ENCODE peak calls at places on chromosomes 16 and 17, in nine cellular contexts. One of them, this sample, is unnamed.

GRCh38 chr17:45256114-45256966 is 5.6 kb downstream of the SPATA32 start:
- DNase-seq in H1: no peak
- DNase-seq in ovary: no peak
- DNase-seq in tibial nerve: no peak
- DNase-seq in upper lobe of left lung: no peak
- DNase-seq in sigmoid colon: no peak
- DNase-seq in stomach: no peak
- DNase-seq in A549: no peak
- DNase-seq in K562: peak
- DNase-seq in this sample: no peak

GRCh38 chr17:29124931-29125270 is 55.3 kb downstream of the MYO18A start:
- DNase-seq in sigmoid colon: no peak
- DNase-seq in stomach: peak
- DNase-seq in ovary: no peak
- DNase-seq in tibial nerve: no peak
- DNase-seq in K562: peak
- DNase-seq in upper lobe of left lung: peak
- DNase-seq in A549: no peak
- DNase-seq in H1: no peak
- DNase-seq in this sample: peak

GRCh38 chr16:89972244-89973234 is 24.0 kb downstream of the DEF8 start:
- DNase-seq in H1: peak
- DNase-seq in A549: peak
- DNase-seq in stomach: peak
- DNase-seq in upper lobe of left lung: peak
- DNase-seq in tibial nerve: peak
- DNase-seq in sigmoid colon: peak
- DNase-seq in ovary: peak
- DNase-seq in K562: peak
- DNase-seq in this sample: peak

GRCh38 chr16:20674684-20675487 is 22.6 kb downstream of the ACSM1 start:
- DNase-seq in tibial nerve: no peak
- DNase-seq in ovary: peak
- DNase-seq in stomach: no peak
- DNase-seq in K562: peak
- DNase-seq in sigmoid colon: no peak
- DNase-seq in H1: peak
- DNase-seq in upper lobe of left lung: peak
- DNase-seq in A549: no peak
- DNase-seq in this sample: no peak

GRCh38 chr17:17036520-17036998 is 5.7 kb upstream of the MPRIP start:
- DNase-seq in A549: no peak
- DNase-seq in K562: no peak
- DNase-seq in tibial nerve: no peak
- DNase-seq in sigmoid colon: no peak
- DNase-seq in H1: no peak
- DNase-seq in stomach: no peak
- DNase-seq in upper lobe of left lung: no peak
- DNase-seq in ovary: no peak
- DNase-seq in this sample: no peak

GRCh38 chr16:12320298-12320706 is 343.8 kb downstream of the SNX29 start:
- DNase-seq in A549: no peak
- DNase-seq in stomach: no peak
- DNase-seq in H1: no peak
- DNase-seq in K562: no peak
- DNase-seq in tibial nerve: no peak
- DNase-seq in sigmoid colon: no peak
- DNase-seq in upper lobe of left lung: no peak
- DNase-seq in ovary: no peak
- DNase-seq in this sample: no peak

GRCh38 chr17:49915670-49916069 is 53.3 kb upstream of the DLX4 start:
- DNase-seq in ovary: no peak
- DNase-seq in stomach: no peak
- DNase-seq in A549: no peak
- DNase-seq in H1: peak
- DNase-seq in K562: no peak
- DNase-seq in tibial nerve: no peak
- DNase-seq in sigmoid colon: no peak
- DNase-seq in upper lobe of left lung: no peak
- DNase-seq in this sample: no peak

GRCh38 chr17:8120520-8121443 is 2.5 kb upstream of the ALOXE3 start:
- DNase-seq in tibial nerve: peak
- DNase-seq in A549: peak
- DNase-seq in H1: peak
- DNase-seq in sigmoid colon: peak
- DNase-seq in ovary: peak
- DNase-seq in upper lobe of left lung: peak
- DNase-seq in K562: peak
- DNase-seq in stomach: peak
- DNase-seq in this sample: peak

GRCh38 chr17:51050291-51051033 is 70.2 kb downstream of the SPAG9 start:
- DNase-seq in ovary: no peak
- DNase-seq in stomach: no peak
- DNase-seq in sigmoid colon: no peak
- DNase-seq in H1: no peak
- DNase-seq in tibial nerve: no peak
- DNase-seq in A549: no peak
- DNase-seq in upper lobe of left lung: no peak
- DNase-seq in K562: no peak
- DNase-seq in this sample: no peak

GRCh38 chr17:45895304-45895968 is 1.1 kb downstream of the MAPT start:
- DNase-seq in stomach: no peak
- DNase-seq in H1: peak
- DNase-seq in K562: no peak
- DNase-seq in A549: peak
- DNase-seq in sigmoid colon: no peak
- DNase-seq in upper lobe of left lung: peak
- DNase-seq in ovary: peak
- DNase-seq in tibial nerve: no peak
- DNase-seq in this sample: no peak

GRCh38 chr17:43456661-43457361 is 27.0 kb upstream of the DHX8 start:
- DNase-seq in tibial nerve: peak
- DNase-seq in H1: no peak
- DNase-seq in sigmoid colon: peak
- DNase-seq in K562: no peak
- DNase-seq in upper lobe of left lung: no peak
- DNase-seq in stomach: no peak
- DNase-seq in A549: no peak
- DNase-seq in ovary: no peak
- DNase-seq in this sample: peak

GRCh38 chr17:17493249-17493985 is 2.8 kb downstream of the RASD1 start:
- DNase-seq in sigmoid colon: peak
- DNase-seq in tibial nerve: no peak
- DNase-seq in H1: peak
- DNase-seq in A549: no peak
- DNase-seq in stomach: peak
- DNase-seq in K562: no peak
- DNase-seq in upper lobe of left lung: no peak
- DNase-seq in ovary: no peak
- DNase-seq in this sample: peak

GRCh38 chr17:58006563-58006923 is 503 bp downstream of the SRSF1 start:
- DNase-seq in ovary: peak
- DNase-seq in K562: peak
- DNase-seq in sigmoid colon: peak
- DNase-seq in A549: peak
- DNase-seq in upper lobe of left lung: no peak
- DNase-seq in tibial nerve: peak
- DNase-seq in H1: peak
- DNase-seq in stomach: peak
- DNase-seq in this sample: peak

GRCh38 chr16:1899641-1900451 is 18.4 kb downstream of the HS3ST6 start:
- DNase-seq in tibial nerve: no peak
- DNase-seq in upper lobe of left lung: no peak
- DNase-seq in H1: no peak
- DNase-seq in stomach: peak
- DNase-seq in A549: no peak
- DNase-seq in K562: no peak
- DNase-seq in ovary: no peak
- DNase-seq in sigmoid colon: no peak
- DNase-seq in this sample: peak

GRCh38 chr17:35612924-35613521 is 25.9 kb downstream of the AP2B1 start:
- DNase-seq in stomach: peak
- DNase-seq in K562: no peak
- DNase-seq in sigmoid colon: no peak
- DNase-seq in tibial nerve: peak
- DNase-seq in A549: peak
- DNase-seq in ovary: no peak
- DNase-seq in H1: peak
- DNase-seq in upper lobe of left lung: no peak
- DNase-seq in this sample: peak

GRCh38 chr16:30761427-30761927 is 385 bp downstream of the CFAP119 start:
- DNase-seq in tibial nerve: no peak
- DNase-seq in K562: peak
- DNase-seq in stomach: no peak
- DNase-seq in H1: peak
- DNase-seq in ovary: peak
- DNase-seq in upper lobe of left lung: peak
- DNase-seq in sigmoid colon: no peak
- DNase-seq in A549: no peak
- DNase-seq in this sample: peak

GRCh38 chr16:84277244-84277823 is 17.3 kb upstream of the WFDC1 start:
- DNase-seq in K562: peak
- DNase-seq in tibial nerve: peak
- DNase-seq in stomach: peak
- DNase-seq in upper lobe of left lung: peak
- DNase-seq in ovary: peak
- DNase-seq in A549: peak
- DNase-seq in sigmoid colon: peak
- DNase-seq in H1: peak
- DNase-seq in this sample: peak

GRCh38 chr16:67432491-67432890 is 1.6 kb downstream of the HSD11B2 start:
- DNase-seq in tibial nerve: no peak
- DNase-seq in upper lobe of left lung: no peak
- DNase-seq in sigmoid colon: no peak
- DNase-seq in H1: no peak
- DNase-seq in A549: no peak
- DNase-seq in stomach: no peak
- DNase-seq in K562: no peak
- DNase-seq in ovary: peak
- DNase-seq in this sample: no peak

GRCh38 chr16:50067290-50067853 is 1.6 kb downstream of the HEATR3 start:
- DNase-seq in upper lobe of left lung: no peak
- DNase-seq in K562: peak
- DNase-seq in A549: peak
- DNase-seq in H1: peak
- DNase-seq in stomach: no peak
- DNase-seq in ovary: no peak
- DNase-seq in tibial nerve: peak
- DNase-seq in sigmoid colon: no peak
- DNase-seq in this sample: no peak

GRCh38 chr17:17725853-17726720 is 44.8 kb downstream of the RAI1 start:
- DNase-seq in H1: no peak
- DNase-seq in stomach: no peak
- DNase-seq in sigmoid colon: no peak
- DNase-seq in K562: no peak
- DNase-seq in A549: no peak
- DNase-seq in ovary: no peak
- DNase-seq in upper lobe of left lung: no peak
- DNase-seq in tibial nerve: no peak
- DNase-seq in this sample: no peak

GRCh38 chr17:69637399-69638165 is 223.1 kb downstream of the MAP2K6 start:
- DNase-seq in K562: no peak
- DNase-seq in stomach: no peak
- DNase-seq in ovary: no peak
- DNase-seq in H1: no peak
- DNase-seq in sigmoid colon: no peak
- DNase-seq in upper lobe of left lung: no peak
- DNase-seq in tibial nerve: no peak
- DNase-seq in A549: no peak
- DNase-seq in this sample: no peak

GRCh38 chr16:28910046-28911031 is 14.7 kb downstream of the RABEP2 start:
- DNase-seq in A549: peak
- DNase-seq in ovary: no peak
- DNase-seq in K562: no peak
- DNase-seq in stomach: no peak
- DNase-seq in tibial nerve: no peak
- DNase-seq in upper lobe of left lung: peak
- DNase-seq in H1: no peak
- DNase-seq in sigmoid colon: no peak
- DNase-seq in this sample: peak
- TF ChIP-seq EP300 in A549: no peak
- TF ChIP-seq EP300 in ovary: no peak
- TF ChIP-seq EP300 in K562: no peak
- TF ChIP-seq EP300 in stomach: no peak
- TF ChIP-seq EP300 in tibial nerve: no peak
- TF ChIP-seq EP300 in upper lobe of left lung: no peak
- TF ChIP-seq EP300 in H1: no peak
- TF ChIP-seq EP300 in sigmoid colon: no peak
- TF ChIP-seq EP300 in this sample: no peak

GRCh38 chr17:2635241-2635640 is 41.8 kb downstream of the PAFAH1B1 start:
- DNase-seq in stomach: no peak
- DNase-seq in upper lobe of left lung: no peak
- DNase-seq in H1: no peak
- DNase-seq in ovary: no peak
- DNase-seq in sigmoid colon: no peak
- DNase-seq in A549: no peak
- DNase-seq in tibial nerve: no peak
- DNase-seq in K562: no peak
- DNase-seq in this sample: no peak
- TF ChIP-seq EP300 in stomach: no peak
- TF ChIP-seq EP300 in upper lobe of left lung: no peak
- TF ChIP-seq EP300 in H1: no peak
- TF ChIP-seq EP300 in ovary: no peak
- TF ChIP-seq EP300 in sigmoid colon: no peak
- TF ChIP-seq EP300 in A549: no peak
- TF ChIP-seq EP300 in tibial nerve: no peak
- TF ChIP-seq EP300 in K562: no peak
- TF ChIP-seq EP300 in this sample: no peak

DNA sequence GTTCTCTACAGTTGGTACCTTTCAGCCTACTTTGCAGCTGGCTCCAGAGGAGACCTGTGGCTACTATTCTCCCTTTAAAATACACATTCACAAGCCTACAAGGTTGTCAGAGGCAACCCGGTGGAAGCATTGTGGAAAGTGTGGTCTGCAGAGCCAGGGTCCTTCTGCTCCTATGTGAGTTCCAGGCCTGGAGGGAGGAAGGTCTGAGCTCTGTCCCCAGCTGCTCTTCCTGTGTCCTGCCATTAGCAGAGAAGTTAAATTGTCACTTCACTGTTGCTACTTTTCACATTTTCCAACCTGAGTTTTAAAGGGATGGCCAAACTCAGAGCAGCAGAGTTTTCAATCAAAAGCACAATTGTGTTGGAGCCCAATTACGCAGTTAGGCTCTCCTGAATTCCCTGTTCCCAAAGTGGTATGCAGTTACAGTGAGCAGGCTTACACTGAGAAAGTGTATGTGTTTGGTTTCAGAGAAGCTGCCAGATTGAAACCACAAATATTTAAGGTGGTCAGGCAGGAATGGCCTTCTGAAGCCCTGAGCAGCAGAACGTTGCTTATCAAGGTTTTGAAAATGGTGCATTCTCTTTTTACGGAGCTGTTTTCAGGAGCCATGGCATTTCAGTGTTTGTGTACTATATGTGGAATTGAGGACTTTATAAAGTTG is 25.0 kb downstream of the MAP3K3 start:
- DNase-seq in A549: no peak
- DNase-seq in tibial nerve: no peak
- DNase-seq in sigmoid colon: no peak
- DNase-seq in upper lobe of left lung: no peak
- DNase-seq in ovary: no peak
- DNase-seq in stomach: no peak
- DNase-seq in K562: no peak
- DNase-seq in H1: no peak
- DNase-seq in this sample: no peak
- TF ChIP-seq EP300 in A549: no peak
- TF ChIP-seq EP300 in tibial nerve: no peak
- TF ChIP-seq EP300 in sigmoid colon: no peak
- TF ChIP-seq EP300 in upper lobe of left lung: no peak
- TF ChIP-seq EP300 in ovary: no peak
- TF ChIP-seq EP300 in stomach: no peak
- TF ChIP-seq EP300 in K562: no peak
- TF ChIP-seq EP300 in H1: no peak
- TF ChIP-seq EP300 in this sample: no peak

GRCh38 chr17:47797797-47798196 is 23.8 kb downstream of the OSBPL7 start:
- DNase-seq in K562: peak
- DNase-seq in sigmoid colon: no peak
- DNase-seq in ovary: no peak
- DNase-seq in H1: no peak
- DNase-seq in tibial nerve: no peak
- DNase-seq in stomach: no peak
- DNase-seq in upper lobe of left lung: no peak
- DNase-seq in A549: no peak
- DNase-seq in this sample: no peak
- TF ChIP-seq EP300 in K562: no peak
- TF ChIP-seq EP300 in sigmoid colon: no peak
- TF ChIP-seq EP300 in ovary: no peak
- TF ChIP-seq EP300 in H1: no peak
- TF ChIP-seq EP300 in tibial nerve: no peak
- TF ChIP-seq EP300 in stomach: no peak
- TF ChIP-seq EP300 in upper lobe of left lung: no peak
- TF ChIP-seq EP300 in A549: no peak
- TF ChIP-seq EP300 in this sample: no peak

This sample was measured in transverse colon.